ENCODE peak calls at places on chromosomes 13 and 19, in five cellular contexts. S is IMR-90, U is tibial nerve, L is cardiac muscle cell, V is A673. E is an unnamed sample.

GRCh38 chr19:10861118-10861651 is 10.2 kb upstream of the CARM1 start:
- DNase-seq in S (no peak), U (no peak), L (peak; percentile 45), V (peak; percentile 69), E (no peak)

GRCh38 chr13:66723606-66724005 is 506.5 kb downstream of the PCDH9 start:
- DNase-seq in S (no peak), U (no peak), L (no peak), V (no peak), E (no peak)

GRCh38 chr13:29457299-29457698 is 138.2 kb downstream of the SLC7A1 start:
- DNase-seq in S (peak; percentile 79), U (no peak), L (peak; percentile 92), V (peak; percentile 50), E (no peak)

GRCh38 chr19:19860756-19861390 is 4.8 kb upstream of the ZNF253 start:
- DNase-seq in S (no peak), U (no peak), L (peak; percentile 48), V (no peak), E (no peak)

GRCh38 chr19:17806945-17807344 is 12.0 kb downstream of the B3GNT3 start:
- DNase-seq in S (no peak), U (no peak), L (no peak), V (no peak), E (no peak)

GRCh38 chr19:42132030-42132628 is at the start of gene POU2F2:
- DNase-seq in S (no peak), U (no peak), L (no peak), V (no peak), E (peak; percentile 71)

GRCh38 chr19:38317104-38317612 is 1.4 kb upstream of the YIF1B start:
- DNase-seq in S (no peak), U (no peak), L (no peak), V (no peak), E (no peak)

GRCh38 chr19:3785938-3786824 is at the start of gene MATK:
- DNase-seq in S (no peak), U (no peak), L (no peak), V (no peak), E (no peak)

GRCh38 chr13:94595006-94595942 is 678 bp downstream of the TGDS start:
- DNase-seq in S (peak; percentile 30), U (no peak), L (peak; percentile 21), V (peak; percentile 11), E (peak; percentile 56)

GRCh38 chr13:76720827-76721226 is 165.4 kb downstream of the KCTD12 start:
- DNase-seq in S (no peak), U (no peak), L (no peak), V (no peak), E (no peak)

GRCh38 chr13:98267080-98267912 is 90.2 kb upstream of the RNF113B start:
- DNase-seq in S (peak; percentile 79), U (no peak), L (peak; percentile 34), V (no peak), E (peak; percentile 41)

GRCh38 chr13:69720278-69720983 is 387.2 kb upstream of the ATXN8OS start:
- DNase-seq in S (no peak), U (no peak), L (no peak), V (no peak), E (no peak)

GRCh38 chr19:54062643-54063042 is 1.1 kb downstream of the VSTM1 start:
- DNase-seq in S (no peak), U (no peak), L (no peak), V (no peak), E (peak; percentile 62)

GRCh38 chr13:40664100-40665060 is 2.1 kb downstream of the FOXO1 start:
- DNase-seq in S (no peak), U (peak; percentile 73), L (peak; percentile 55), V (peak; percentile 36), E (peak; percentile 91)

GRCh38 chr13:43611631-43612416 is 174.9 kb downstream of the ENOX1 start:
- DNase-seq in S (no peak), U (no peak), L (no peak), V (no peak), E (no peak)

GRCh38 chr19:42249149-42249750 is 5.7 kb downstream of the ERF start:
- DNase-seq in S (no peak), U (no peak), L (no peak), V (no peak), E (no peak)

GRCh38 chr13:28415994-28416411 is 78.9 kb downstream of the FLT1 start:
- DNase-seq in S (no peak), U (no peak), L (no peak), V (no peak), E (no peak)

GRCh38 chr19:46716672-46717033 is 261 bp downstream of the PRKD2 start:
- DNase-seq in S (no peak), U (no peak), L (no peak), V (no peak), E (no peak)

GRCh38 chr13:61880576-61881283 is 465.1 kb upstream of the PCDH20 start:
- DNase-seq in S (peak; percentile 5), U (no peak), L (peak; percentile 25), V (peak; percentile 73), E (no peak)

GRCh38 chr13:32314271-32314967 is 744 bp downstream of the ZAR1L start:
- DNase-seq in S (no peak), U (peak; percentile 23), L (no peak), V (no peak), E (peak; percentile 57)

GRCh38 chr13:24085662-24086061 is 74.9 kb upstream of the SPATA13 start:
- DNase-seq in S (no peak), U (no peak), L (no peak), V (no peak), E (no peak)

GRCh38 chr19:43148233-43148632 is 38.1 kb downstream of the PSG5 start:
- DNase-seq in S (peak; percentile 93), U (no peak), L (peak; percentile 18), V (no peak), E (no peak)

GRCh38 chr13:25874907-25875306 is 176.9 kb downstream of the SHISA2 start:
- DNase-seq in S (no peak), U (no peak), L (no peak), V (peak; percentile 74), E (no peak)

GRCh38 chr13:78382481-78382880 is 220.9 kb downstream of the POU4F1 start:
- DNase-seq in S (no peak), U (no peak), L (no peak), V (peak; percentile 63), E (no peak)

DNA sequence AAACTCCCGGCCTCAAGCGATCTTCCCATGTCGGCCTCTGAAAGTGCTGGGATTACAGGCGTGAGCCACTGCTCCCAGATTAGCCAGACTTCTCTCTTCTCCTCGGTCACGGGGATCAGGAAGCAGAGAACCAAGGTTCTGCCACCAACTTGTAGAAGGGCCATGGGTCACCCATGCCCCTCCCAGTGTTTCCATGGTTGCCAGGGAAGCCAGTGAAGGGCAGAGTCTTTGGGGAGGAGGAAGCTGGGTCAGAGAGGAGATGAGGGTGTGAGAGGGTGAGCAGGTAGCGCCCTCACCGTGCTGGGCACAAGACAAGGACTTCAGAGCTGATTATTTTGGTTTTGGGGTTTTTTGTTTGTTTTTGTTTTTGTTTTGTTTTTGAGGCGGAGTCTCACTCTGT is 77.1 kb downstream of the GNG7 start:
- DNase-seq in S (no peak), U (no peak), L (no peak), V (no peak), E (peak; percentile 72)
- H3K27ac ChIP-seq in S (no peak overlapping the region), U (peak overlapping the region; percentile 40), L (no peak overlapping the region), V (no peak overlapping the region), E (peak overlapping the region; percentile 63)

DNA sequence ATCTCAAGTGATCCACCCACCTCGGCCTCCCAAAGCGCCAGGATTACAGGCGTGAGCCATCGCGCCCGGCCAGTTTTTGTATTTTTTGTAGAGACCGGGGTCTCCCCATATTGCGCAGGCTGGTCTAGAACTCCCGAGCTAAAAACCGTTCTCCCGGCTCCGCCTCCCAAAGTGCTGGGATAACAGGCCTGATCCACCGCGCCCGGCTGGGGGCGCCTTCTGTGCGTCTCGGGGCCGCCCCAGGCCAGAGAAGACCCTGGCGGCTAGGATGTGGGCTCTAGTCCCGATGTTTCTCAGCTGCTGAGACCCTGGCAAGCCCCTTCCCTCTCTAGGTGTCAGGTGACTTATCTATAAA is 3.6 kb downstream of the ARHGAP45 start:
- DNase-seq in S (no peak), U (no peak), L (no peak), V (peak; percentile 73), E (no peak)
- H3K27ac ChIP-seq in S (no peak overlapping the region), U (no peak overlapping the region), L (no peak overlapping the region), V (no peak overlapping the region), E (no peak overlapping the region)

DNA sequence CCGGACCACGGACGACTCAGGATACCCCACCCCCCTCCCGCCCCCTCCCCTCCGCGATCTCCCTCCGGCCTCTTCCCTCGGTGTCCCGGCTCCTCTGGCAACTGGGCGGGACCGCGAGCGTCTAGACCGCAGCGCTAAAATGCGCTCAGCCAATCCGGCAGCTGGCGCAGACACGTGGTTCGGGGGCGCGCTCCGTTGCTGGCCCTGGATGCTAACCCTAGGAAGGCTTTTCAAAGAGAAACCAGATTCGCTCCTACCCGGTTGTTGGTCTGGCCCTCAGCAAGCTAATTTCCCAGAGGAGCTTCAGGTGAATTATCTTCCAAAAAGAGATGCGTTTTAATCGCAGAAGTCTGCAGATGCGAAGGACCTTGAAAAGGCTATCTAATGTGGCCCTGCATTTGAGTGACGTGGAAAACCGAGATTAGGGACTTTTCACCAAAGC is at the start of gene DZIP1:
- DNase-seq in S (peak; percentile 83), U (peak; percentile 56), L (peak; percentile 91), V (peak; percentile 61), E (peak; percentile 66)
- H3K27ac ChIP-seq in S (peak within 1 kb of the TSS; percentile 80), U (peak within 1 kb of the TSS; percentile 84), L (peak within 1 kb of the TSS; percentile 24), V (no peak within 1 kb of the TSS), E (peak within 1 kb of the TSS; percentile 31)

GRCh38 chr19:44775676-44776240 is 1.9 kb upstream of the CBLC start:
- DNase-seq in S (no peak), U (no peak), L (no peak), V (no peak), E (no peak)
- H3K27ac ChIP-seq in S (peak overlapping the region; percentile 36), U (no peak overlapping the region), L (no peak overlapping the region), V (no peak overlapping the region), E (no peak overlapping the region)

E was measured in right lobe of liver.